ENCODE peak calls at places on chromosomes 4 and X, in five cellular contexts. R, L, S, V and O are unnamed samples.

GRCh38 chrX:18886005-18886343 is 97.9 kb downstream of the PHKA2 start:
- DNase-seq in L (no peak), V (no peak), S (no peak), R (no peak), O (no peak)

GRCh38 chrX:96835660-96836289 is 47.9 kb upstream of the RPA4 start:
- DNase-seq in L (no peak), V (no peak), R (no peak), S (no peak), O (no peak)

GRCh38 chrX:153582896-153583295 is 16.0 kb downstream of the CCNQ start:
- DNase-seq in S (no peak), L (no peak), V (peak), R (peak), O (peak)

GRCh38 chr4:175048111-175048784 is 130.1 kb downstream of the ADAM29 start:
- DNase-seq in L (no peak), S (no peak), V (no peak), R (no peak), O (no peak)

GRCh38 chr4:89111833-89112563 is 665 bp downstream of the TIGD2 start:
- DNase-seq in V (no peak), S (no peak), R (no peak), L (peak), O (no peak)

GRCh38 chrX:115894087-115894486 is 276.5 kb upstream of the AGTR2 start:
- DNase-seq in L (no peak), V (no peak), S (peak), R (no peak), O (no peak)

GRCh38 chrX:68396953-68397352 is 36.3 kb downstream of the OPHN1 start:
- DNase-seq in L (no peak), S (no peak), R (no peak), V (no peak), O (no peak)

GRCh38 chr4:6251365-6251764 is 18.3 kb upstream of the WFS1 start:
- DNase-seq in R (no peak), V (no peak), S (no peak), L (no peak), O (no peak)

GRCh38 chrX:68433155-68433980 is at the start of gene OPHN1:
- DNase-seq in S (peak), L (peak), R (peak), V (peak), O (peak)

GRCh38 chrX:71912156-71912555 is 1.5 kb downstream of the NHSL2 start:
- DNase-seq in S (no peak), R (no peak), V (no peak), L (no peak), O (no peak)

GRCh38 chr4:153413827-153414226 is 52.3 kb upstream of the TMEM131L start:
- DNase-seq in R (no peak), S (no peak), V (no peak), L (no peak), O (no peak)

GRCh38 chr4:182286035-182286434 is 42.8 kb downstream of the TENM3 start:
- DNase-seq in V (no peak), R (no peak), L (no peak), S (no peak), O (no peak)

GRCh38 chr4:30828290-30828926 is 108.2 kb downstream of the PCDH7 start:
- DNase-seq in S (no peak), V (no peak), R (no peak), L (no peak), O (no peak)

GRCh38 chr4:112523008-112523440 is 7.0 kb upstream of the NEUROG2 start:
- DNase-seq in S (no peak), L (no peak), V (no peak), R (peak), O (peak)

GRCh38 chr4:76607266-76607799 is 172.3 kb downstream of the SHROOM3 start:
- DNase-seq in L (no peak), V (no peak), R (no peak), S (no peak), O (no peak)

GRCh38 chr4:184825394-184826314 is at the start of gene ACSL1:
- DNase-seq in L (peak), V (peak), S (peak), R (peak), O (peak)

GRCh38 chr4:165208741-165209388 is 1.5 kb downstream of the KLHL2 start:
- DNase-seq in S (no peak), R (no peak), V (no peak), L (no peak), O (no peak)

GRCh38 chr4:109574443-109574850 is 14.4 kb downstream of the MCUB start:
- DNase-seq in S (no peak), V (no peak), L (no peak), R (no peak), O (no peak)

GRCh38 chr4:61296115-61296514 is 96.0 kb downstream of the ADGRL3 start:
- DNase-seq in R (no peak), V (no peak), L (no peak), S (no peak), O (no peak)

GRCh38 chrX:142204522-142205433 is at the start of gene MAGEC2:
- DNase-seq in V (no peak), R (no peak), S (no peak), L (no peak), O (no peak)

GRCh38 chr4:39278476-39278875 is 87.7 kb downstream of the RFC1 start:
- DNase-seq in V (no peak), L (no peak), S (no peak), R (no peak), O (no peak)

DNA sequence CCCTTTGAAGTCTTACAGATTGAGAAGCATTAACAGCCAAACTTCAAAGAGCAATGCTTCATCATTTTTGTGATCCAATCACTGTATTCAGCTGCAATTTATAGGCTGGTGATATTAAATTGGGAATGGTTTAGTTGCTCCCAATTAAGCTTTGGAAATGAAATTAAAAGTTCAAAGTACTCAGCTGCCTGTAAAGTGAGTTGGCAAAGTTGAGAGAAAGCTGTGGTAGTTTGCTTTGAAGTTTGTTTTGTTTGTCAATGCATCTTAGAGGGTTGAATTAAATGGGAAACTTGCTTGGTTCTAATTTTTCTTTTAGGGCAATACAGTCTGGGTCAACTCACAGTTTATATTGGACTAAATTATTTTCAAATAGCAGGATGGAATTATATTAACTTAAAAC is 238.4 kb upstream of the CTSO start:
- DNase-seq in S (no peak), L (no peak), V (no peak), R (no peak), O (no peak)
- TF ChIP-seq CTCF in S (no peak), L (no peak), V (no peak), R (no peak), O (no peak)

GRCh38 chr4:40606239-40606767 is 23.4 kb downstream of the RBM47 start:
- DNase-seq in S (no peak), L (no peak), V (no peak), R (no peak), O (no peak)
- TF ChIP-seq CTCF in S (no peak), L (no peak), V (no peak), R (no peak), O (no peak)

GRCh38 chr4:2281575-2282343 is 19.9 kb upstream of the MXD4 start:
- DNase-seq in L (no peak), S (no peak), R (no peak), V (peak), O (peak)
- TF ChIP-seq CTCF in L (no peak), S (no peak), R (no peak), V (no peak), O (no peak)

GRCh38 chr4:159017323-159018036 is 85.4 kb upstream of the RAPGEF2 start:
- DNase-seq in S (no peak), R (no peak), L (no peak), V (no peak), O (no peak)

GRCh38 chr4:159015862-159016261 is 87.0 kb upstream of the RAPGEF2 start:
- DNase-seq in R (no peak), S (no peak), L (no peak), V (no peak), O (no peak)

GRCh38 chr4:159018062-159018629 is 84.7 kb upstream of the RAPGEF2 start:
- DNase-seq in R (no peak), L (no peak), V (no peak), S (no peak), O (peak)

GRCh38 chr4:159014896-159015295 is 88.0 kb upstream of the RAPGEF2 start:
- DNase-seq in R (no peak), S (no peak), V (no peak), L (no peak), O (no peak)

DNA sequence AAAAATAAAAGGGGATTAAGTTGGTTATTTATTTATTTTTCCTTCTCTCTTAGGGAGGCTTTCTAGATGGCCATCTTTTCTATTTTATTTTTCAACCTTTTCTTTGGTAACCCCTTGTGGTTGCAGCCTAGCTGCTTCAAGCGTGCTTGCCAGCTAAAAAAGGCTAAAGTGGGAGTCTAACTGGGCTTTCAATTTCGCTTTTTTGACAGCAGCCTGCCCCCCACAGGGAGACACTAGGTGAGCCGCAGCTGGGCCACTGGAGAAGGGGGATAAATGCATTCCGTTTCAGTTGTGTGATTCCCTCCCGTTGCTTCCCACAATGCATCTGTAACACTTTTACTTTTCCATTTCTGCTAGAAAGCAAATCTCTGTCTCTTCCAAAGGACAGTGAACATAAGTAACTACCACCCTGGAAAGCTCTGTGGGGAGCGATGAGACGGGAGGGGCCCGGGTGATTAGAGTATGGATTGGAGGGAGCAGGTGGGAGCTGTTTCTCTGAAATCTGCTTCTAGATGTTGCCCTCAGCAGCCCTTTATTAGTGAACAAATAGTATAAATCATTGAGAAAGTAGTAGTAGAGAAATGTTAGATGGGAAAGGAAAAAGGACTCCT is 86.2 kb upstream of the RAPGEF2 start:
- DNase-seq in S (no peak), L (no peak), V (no peak), R (peak), O (peak)
- TF ChIP-seq CTCF in S (no peak), L (no peak), V (no peak), R (no peak), O (no peak)

GRCh38 chr4:48126621-48127020 is 7.4 kb downstream of the TXK start:
- DNase-seq in S (no peak), V (no peak), L (no peak), R (no peak), O (no peak)

GRCh38 chr4:48130100-48130499 is 4.0 kb downstream of the TXK start:
- DNase-seq in S (no peak), L (no peak), V (no peak), R (no peak), O (no peak)

GRCh38 chr4:48129307-48130014 is 4.6 kb downstream of the TXK start:
- DNase-seq in S (no peak), R (no peak), V (no peak), L (no peak), O (no peak)

GRCh38 chr4:48127231-48127881 is 6.7 kb downstream of the TXK start:
- DNase-seq in L (no peak), V (no peak), R (no peak), S (no peak), O (no peak)

GRCh38 chr4:48127882-48128394 is 6.1 kb downstream of the TXK start:
- DNase-seq in R (peak), L (peak), S (peak), V (peak), O (peak)
- TF ChIP-seq CTCF in R (peak), L (peak), S (peak), V (peak), O (peak)

DNA sequence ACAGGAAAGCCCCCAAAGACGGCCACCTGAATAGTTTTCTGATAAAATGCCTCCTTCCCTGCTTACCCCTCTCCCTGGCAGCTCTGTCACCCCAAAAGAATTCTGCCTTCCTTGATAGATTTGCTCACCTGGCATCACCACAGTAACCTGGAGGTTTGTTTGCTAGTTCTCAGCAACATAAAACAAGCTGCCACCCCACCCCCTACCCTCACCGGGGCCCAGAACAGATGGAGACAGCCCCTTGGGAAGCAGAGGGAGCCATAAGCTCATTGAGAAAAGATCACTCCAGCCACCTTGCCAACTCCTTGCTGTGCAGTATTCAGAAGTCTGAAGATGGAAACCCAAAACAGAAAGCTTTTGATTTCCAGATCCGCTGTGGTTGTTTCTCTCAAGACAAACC is 108.6 kb downstream of the DHX15 start:
- DNase-seq in L (no peak), R (no peak), V (no peak), S (no peak), O (peak)
- TF ChIP-seq CTCF in L (no peak), R (no peak), V (no peak), S (no peak), O (no peak)

DNA sequence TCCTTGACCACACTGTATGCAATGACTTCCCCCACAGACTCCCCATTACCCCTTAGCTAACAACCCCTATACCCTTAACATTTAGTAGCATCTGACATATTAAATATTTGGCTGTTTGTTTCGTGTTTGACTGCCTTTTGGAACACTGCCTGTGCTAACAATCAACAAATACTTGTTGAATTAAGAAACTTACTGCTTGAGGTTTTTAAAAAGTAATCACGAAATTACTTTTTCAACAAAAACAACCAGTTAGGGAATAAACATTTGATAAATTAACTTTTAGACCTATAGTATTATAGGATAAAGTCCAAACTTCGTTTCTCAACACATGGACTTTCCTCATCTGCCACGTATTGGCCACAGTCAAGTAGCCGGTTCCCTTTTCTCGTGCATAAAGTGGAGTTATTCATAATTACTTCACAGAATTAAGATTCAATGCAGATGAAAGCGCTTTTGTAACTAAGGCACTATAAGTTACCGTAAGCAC is 555 bp upstream of the ELMOD2 start:
- DNase-seq in V (no peak), R (no peak), S (no peak), L (no peak), O (no peak)
- TF ChIP-seq CTCF in V (no peak), R (no peak), S (no peak), L (no peak), O (no peak)